ENCODE peak calls at places on chromosomes 11 and 22, in six cellular contexts. A, T, D, P, Q and S are unnamed samples.
A peak's percentile ranks its signal among the peaks of the same experiment; 100 is the strongest.

GRCh38 chr11:31500560-31500959 is 8.9 kb downstream of the IMMP1L start:
- DNase-seq in A (no peak), T (peak; percentile 60), D (no peak), P (peak; percentile 24), Q (peak; percentile 68), S (peak; percentile 16)

GRCh38 chr11:96001037-96001436 is 77.1 kb upstream of the MTMR2 start:
- DNase-seq in A (peak; percentile 4), T (peak; percentile 94), D (no peak), P (no peak), Q (peak; percentile 60), S (peak; percentile 97)

GRCh38 chr22:30444632-30445437 is 19.3 kb downstream of the MTFP1 start:
- DNase-seq in A (peak; percentile 69), T (peak; percentile 74), D (no peak), P (peak; percentile 65), Q (peak; percentile 73), S (peak; percentile 58)

GRCh38 chr22:40044870-40045834 is 50.4 kb downstream of the FAM83F start:
- DNase-seq in A (peak; percentile 14), T (peak; percentile 14), D (no peak), P (peak; percentile 30), Q (peak; percentile 28), S (peak; percentile 24)

GRCh38 chr11:102640946-102641345 is 15.8 kb upstream of the MMP20 start:
- DNase-seq in A (no peak), T (no peak), D (no peak), P (no peak), Q (no peak), S (no peak)

GRCh38 chr11:10909141-10909883 is 51.5 kb upstream of the ZBED5 start:
- DNase-seq in A (peak; percentile 46), T (peak; percentile 58), D (no peak), P (peak; percentile 39), Q (peak; percentile 40), S (no peak)

GRCh38 chr11:124311677-124312076 is 2.1 kb downstream of the OR8D1 start:
- DNase-seq in A (no peak), T (no peak), D (no peak), P (no peak), Q (no peak), S (no peak)

GRCh38 chr22:38751422-38752346 is 4.1 kb downstream of the SUN2 start:
- DNase-seq in A (no peak), T (no peak), D (no peak), P (no peak), Q (no peak), S (no peak)

GRCh38 chr11:16096336-16096735 is 260.0 kb downstream of the SOX6 start:
- DNase-seq in A (peak; percentile 8), T (peak; percentile 34), D (no peak), P (no peak), Q (peak; percentile 9), S (peak; percentile 4)

GRCh38 chr11:102767800-102768199 is 12.6 kb downstream of the MMP10 start:
- DNase-seq in A (no peak), T (no peak), D (no peak), P (no peak), Q (no peak), S (no peak)

GRCh38 chr11:68341557-68342458 is 29.4 kb downstream of the LRP5 start:
- DNase-seq in A (no peak), T (no peak), D (no peak), P (no peak), Q (no peak), S (no peak)

GRCh38 chr11:121802542-121802941 is 313.5 kb downstream of the BLID start:
- DNase-seq in A (no peak), T (no peak), D (no peak), P (no peak), Q (peak; percentile 19), S (no peak)

GRCh38 chr11:23564370-23564769 is 704.1 kb upstream of the CCDC179 start:
- DNase-seq in A (no peak), T (no peak), D (no peak), P (no peak), Q (no peak), S (no peak)

GRCh38 chr22:25223269-25223850 is 3.9 kb downstream of the CRYBB2 start:
- DNase-seq in A (no peak), T (no peak), D (no peak), P (no peak), Q (no peak), S (no peak)

GRCh38 chr11:27201454-27202302 is 161.1 kb downstream of the BBOX1 start:
- DNase-seq in A (peak; percentile 70), T (peak; percentile 79), D (no peak), P (peak; percentile 96), Q (peak; percentile 67), S (peak; percentile 74)

GRCh38 chr11:120332822-120333716 is 3.1 kb upstream of the ARHGEF12 start:
- DNase-seq in A (no peak), T (no peak), D (no peak), P (no peak), Q (no peak), S (peak; percentile 78)

GRCh38 chr11:94519478-94520084 is 7.3 kb downstream of the C11orf97 start:
- DNase-seq in A (peak; percentile 40), T (peak; percentile 51), D (no peak), P (peak; percentile 76), Q (peak; percentile 62), S (peak; percentile 68)

GRCh38 chr11:5737672-5738071 is 1.4 kb downstream of the OR56B1 start:
- DNase-seq in A (no peak), T (no peak), D (no peak), P (no peak), Q (peak; percentile 3), S (peak; percentile 13)

GRCh38 chr11:94128171-94128745 is 383 bp upstream of the PANX1 start:
- DNase-seq in A (no peak), T (no peak), D (no peak), P (no peak), Q (peak; percentile 48), S (peak; percentile 31)

GRCh38 chr11:12888525-12889158 is 120.5 kb upstream of the RASSF10 start:
- DNase-seq in A (peak; percentile 85), T (peak; percentile 97), D (peak; percentile 56), P (peak; percentile 82), Q (peak; percentile 98), S (peak; percentile 95)

GRCh38 chr22:36901411-36902142 is 11.9 kb upstream of the CSF2RB start:
- DNase-seq in A (no peak), T (no peak), D (no peak), P (no peak), Q (no peak), S (no peak)

GRCh38 chr11:33534575-33534974 is 166.1 kb downstream of the C11orf91 start:
- DNase-seq in A (no peak), T (no peak), D (no peak), P (peak; percentile 63), Q (peak; percentile 71), S (no peak)

DNA sequence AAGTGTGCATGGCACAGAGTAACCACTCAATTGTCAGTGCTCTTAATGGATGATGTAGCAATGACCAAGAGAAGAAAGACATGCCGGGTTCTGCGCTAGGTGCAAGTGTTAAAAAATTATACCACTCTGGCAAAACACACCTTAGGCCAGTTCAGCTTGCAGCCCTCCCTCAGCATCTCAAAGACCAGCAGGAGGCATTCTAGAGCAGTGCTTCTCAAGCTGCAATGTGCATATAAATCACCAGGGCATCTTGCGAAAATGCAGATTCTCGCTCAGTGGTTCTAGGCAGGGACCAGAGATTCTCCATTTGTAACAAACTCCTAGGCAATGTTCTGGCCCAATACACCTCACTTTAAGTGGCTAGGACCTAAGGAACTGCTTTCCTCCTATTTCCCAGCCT is 337.3 kb upstream of the API5 start:
- DNase-seq in A (no peak), T (no peak), D (no peak), P (no peak), Q (no peak), S (no peak)
- TF ChIP-seq CTCF in A (no peak), T (no peak), D (no peak), P (no peak), Q (no peak), S (no peak)

GRCh38 chr11:28697920-28698827 is 590.0 kb downstream of the METTL15 start:
- DNase-seq in A (peak; percentile 79), T (peak; percentile 74), D (no peak), P (peak; percentile 76), Q (peak; percentile 71), S (peak; percentile 77)
- TF ChIP-seq CTCF in A (peak; percentile 76), T (peak; percentile 81), D (peak; percentile 99), P (peak; percentile 90), Q (peak; percentile 95), S (peak; percentile 83)

GRCh38 chr11:73308963-73309960 is 1.2 kb downstream of the ARHGEF17 start:
- DNase-seq in A (peak; percentile 93), T (peak; percentile 99), D (peak; percentile 59), P (no peak), Q (peak; percentile 99), S (peak; percentile 95)
- TF ChIP-seq CTCF in A (no peak), T (no peak), D (no peak), P (no peak), Q (no peak), S (no peak)

GRCh38 chr11:19419021-19419750 is 178.4 kb upstream of the E2F8 start:
- DNase-seq in A (peak; percentile 41), T (peak; percentile 74), D (no peak), P (peak; percentile 32), Q (peak; percentile 88), S (peak; percentile 85)

GRCh38 chr11:19421134-19421533 is 180.4 kb upstream of the E2F8 start:
- DNase-seq in A (no peak), T (no peak), D (no peak), P (no peak), Q (no peak), S (no peak)

GRCh38 chr11:19419813-19420212 is 179.1 kb upstream of the E2F8 start:
- DNase-seq in A (peak; percentile 92), T (no peak), D (no peak), P (peak; percentile 51), Q (peak; percentile 95), S (peak; percentile 71)

GRCh38 chr11:19422257-19422656 is 181.5 kb upstream of the E2F8 start:
- DNase-seq in A (no peak), T (no peak), D (no peak), P (no peak), Q (no peak), S (no peak)

DNA sequence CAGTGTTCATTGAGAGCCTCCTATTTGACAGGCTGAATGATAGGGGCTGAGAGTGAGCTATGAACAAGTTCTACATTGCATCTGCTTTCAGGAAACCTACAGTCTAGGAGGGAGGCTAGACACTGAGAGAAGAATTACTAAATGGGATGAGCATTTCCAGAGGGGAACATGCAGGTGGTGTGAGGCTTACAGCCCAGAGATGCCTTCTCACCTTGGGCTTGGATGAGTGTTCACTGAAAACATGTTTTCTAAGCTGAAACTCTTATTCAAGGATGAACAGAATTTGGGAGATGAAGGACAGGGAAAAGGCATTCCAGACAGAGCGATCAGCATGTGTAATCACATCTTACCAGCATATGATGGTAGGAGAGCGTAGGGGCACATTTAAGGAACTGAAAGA is 177.5 kb upstream of the E2F8 start:
- DNase-seq in A (no peak), T (no peak), D (no peak), P (no peak), Q (no peak), S (no peak)
- TF ChIP-seq CTCF in A (no peak), T (no peak), D (no peak), P (no peak), Q (no peak), S (no peak)

DNA sequence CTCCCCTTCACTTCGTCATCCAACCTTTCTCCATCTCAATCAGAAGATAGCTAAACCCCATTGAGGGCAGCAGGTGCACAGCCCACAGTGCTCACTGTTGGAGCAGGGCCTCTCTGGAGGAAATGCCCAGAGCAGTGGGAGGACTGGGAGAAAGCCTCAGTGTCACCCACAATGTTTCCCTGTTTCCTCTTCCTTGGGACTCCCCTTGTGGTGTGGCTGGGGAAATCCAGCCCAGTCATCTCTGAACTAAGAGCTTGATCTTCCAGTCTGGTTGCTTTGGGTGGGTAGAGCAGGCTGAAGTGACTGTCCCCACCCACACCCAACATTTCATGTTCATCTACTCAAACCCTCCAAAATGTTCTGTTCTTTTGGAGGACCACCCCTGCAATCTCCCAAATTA is 29.8 kb upstream of the EED start:
- DNase-seq in A (no peak), T (no peak), D (no peak), P (peak; percentile 21), Q (no peak), S (no peak)
- TF ChIP-seq CTCF in A (no peak), T (no peak), D (peak; percentile 31), P (no peak), Q (peak; percentile 38), S (peak; percentile 10)